ENCODE peak calls at places on chromosome X, in four cellular contexts. K, S, U and C are unnamed samples.
A peak's percentile ranks its signal among the peaks of the same experiment; 100 is the strongest.

GRCh38 chrX:14032383-14032782 is 2.7 kb upstream of the GEMIN8 start:
- DNase-seq in K (no peak), S (peak; percentile 51), U (no peak), C (no peak)

GRCh38 chrX:138914751-138915150 is 203.2 kb upstream of the FGF13 start:
- DNase-seq in K (no peak), S (no peak), U (no peak), C (no peak)

GRCh38 chrX:15033909-15034308 is 160.7 kb downstream of the MOSPD2 start:
- DNase-seq in K (no peak), S (no peak), U (no peak), C (no peak)

GRCh38 chrX:129961180-129962083 is 21.0 kb upstream of the BCORL1 start:
- DNase-seq in K (peak; percentile 66), S (peak; percentile 53), U (peak; percentile 12), C (peak; percentile 81)

GRCh38 chrX:69161786-69162349 is 3.4 kb downstream of the PJA1 start:
- DNase-seq in K (no peak), S (no peak), U (no peak), C (no peak)

GRCh38 chrX:105307762-105308161 is 87.3 kb upstream of the TEX13A start:
- DNase-seq in K (no peak), S (no peak), U (no peak), C (no peak)

GRCh38 chrX:119523664-119524184 is 41.5 kb downstream of the STEEP1 start:
- DNase-seq in K (no peak), S (no peak), U (no peak), C (no peak)

GRCh38 chrX:130330706-130331105 is 9.0 kb upstream of the SLC25A14 start:
- DNase-seq in K (peak; percentile 50), S (peak; percentile 46), U (peak; percentile 64), C (no peak)

GRCh38 chrX:154374361-154375155 is at the start of gene FLNA:
- DNase-seq in K (peak; percentile 79), S (no peak), U (no peak), C (peak; percentile 82)

GRCh38 chrX:42531431-42531830 is 246.5 kb downstream of the PPP1R2C start:
- DNase-seq in K (no peak), S (no peak), U (no peak), C (no peak)

GRCh38 chrX:7019555-7019954 is 128.0 kb upstream of the STS start:
- DNase-seq in K (no peak), S (no peak), U (no peak), C (no peak)

GRCh38 chrX:120315776-120316175 is 4.5 kb upstream of the TMEM255A start:
- DNase-seq in K (no peak), S (no peak), U (no peak), C (no peak)

GRCh38 chrX:6644411-6644810 is 109.5 kb upstream of the VCX3A start:
- DNase-seq in K (no peak), S (no peak), U (no peak), C (no peak)

GRCh38 chrX:79107891-79108718 is 36.4 kb upstream of the GPR174 start:
- DNase-seq in K (no peak), S (no peak), U (no peak), C (no peak)

GRCh38 chrX:134764202-134764785 is 106.0 kb upstream of the PLAC1 start:
- DNase-seq in K (no peak), S (no peak), U (peak; percentile 57), C (no peak)

GRCh38 chrX:130015181-130015580 is 32.7 kb downstream of the BCORL1 start:
- DNase-seq in K (no peak), S (no peak), U (no peak), C (no peak)

GRCh38 chrX:65582450-65583082 is 48.0 kb upstream of the LAS1L start:
- DNase-seq in K (no peak), S (no peak), U (no peak), C (no peak)

GRCh38 chrX:53036149-53036548 is 12.4 kb upstream of the GPR173 start:
- DNase-seq in K (no peak), S (no peak), U (no peak), C (no peak)

GRCh38 chrX:49879656-49880277 is 483 bp downstream of the USP27X start:
- DNase-seq in K (no peak), S (no peak), U (no peak), C (no peak)

GRCh38 chrX:97984641-97985040 is 1100.9 kb downstream of the RPA4 start:
- DNase-seq in K (no peak), S (no peak), U (no peak), C (no peak)

GRCh38 chrX:119573840-119574393 is 446 bp upstream of the UBE2A start:
- DNase-seq in K (peak; percentile 65), S (peak; percentile 59), U (peak; percentile 15), C (peak; percentile 72)

GRCh38 chrX:51894697-51895336 is 1.4 kb downstream of the MAGED1 start:
- DNase-seq in K (no peak), S (peak; percentile 50), U (no peak), C (peak; percentile 65)

GRCh38 chrX:43953218-43953617 is 20.0 kb downstream of the NDP start:
- DNase-seq in K (no peak), S (no peak), U (no peak), C (no peak)

GRCh38 chrX:12805333-12805732 is 14.1 kb downstream of the PRPS2 start:
- DNase-seq in K (no peak), S (no peak), U (no peak), C (no peak)

GRCh38 chrX:49230500-49231232 is 2.5 kb downstream of the CACNA1F start:
- DNase-seq in K (peak; percentile 83), S (peak; percentile 37), U (no peak), C (peak; percentile 79)

GRCh38 chrX:132568291-132568690 is 79.5 kb upstream of the MBNL3 start:
- DNase-seq in K (no peak), S (no peak), U (no peak), C (no peak)

GRCh38 chrX:43002526-43003203 is 224.7 kb upstream of the PPP1R2C start:
- DNase-seq in K (no peak), S (no peak), U (no peak), C (no peak)

GRCh38 chrX:136162827-136163427 is 15.6 kb downstream of the FHL1 start:
- DNase-seq in K (peak; percentile 65), S (peak; percentile 51), U (peak; percentile 23), C (peak; percentile 83)

GRCh38 chrX:21943460-21944135 is 3.1 kb downstream of the SMS start:
- DNase-seq in K (no peak), S (no peak), U (peak; percentile 64), C (no peak)

GRCh38 chrX:118423558-118423957 is 72.1 kb upstream of the DOCK11 start:
- DNase-seq in K (no peak), S (no peak), U (no peak), C (no peak)

GRCh38 chrX:14948701-14949100 is 75.5 kb downstream of the MOSPD2 start:
- DNase-seq in K (no peak), S (no peak), U (no peak), C (no peak)

GRCh38 chrX:48786341-48786800 is at the start of gene GATA1:
- DNase-seq in K (no peak), S (no peak), U (no peak), C (no peak)

GRCh38 chrX:126658447-126658846 is 105.8 kb upstream of the DCAF12L1 start:
- DNase-seq in K (no peak), S (no peak), U (no peak), C (no peak)

GRCh38 chrX:136816970-136817369 is 36.2 kb upstream of the ARHGEF6 start:
- DNase-seq in K (no peak), S (no peak), U (no peak), C (no peak)

GRCh38 chrX:41946973-41947612 is 23.7 kb upstream of the CASK start:
- DNase-seq in K (no peak), S (no peak), U (no peak), C (no peak)

GRCh38 chrX:40402771-40403533 is 177.8 kb upstream of the ATP6AP2 start:
- DNase-seq in K (peak; percentile 59), S (peak; percentile 78), U (no peak), C (peak; percentile 64)
- H3K27me3 ChIP-seq in K (no peaks in the 10 kb centered on the region), S (no peaks in the 10 kb centered on the region), U (no peaks in the 10 kb centered on the region), C (no peaks in the 10 kb centered on the region)

GRCh38 chrX:57286507-57287251 is at the start of gene FAAH2:
- DNase-seq in K (no peak), S (peak; percentile 26), U (peak; percentile 90), C (no peak)

GRCh38 chrX:57285001-57285400 is 1.5 kb upstream of the FAAH2 start:
- DNase-seq in K (no peak), S (no peak), U (no peak), C (no peak)

GRCh38 chrX:57282568-57282967 is 3.9 kb upstream of the FAAH2 start:
- DNase-seq in K (no peak), S (no peak), U (no peak), C (no peak)
- H3K27ac ChIP-seq in K (no peak overlapping the region), S (no peak overlapping the region), U (no peak overlapping the region), C (no peak overlapping the region)

GRCh38 chrX:140092121-140092520 is 126.8 kb upstream of the CXorf66 start:
- DNase-seq in K (no peak), S (peak; percentile 8), U (no peak), C (no peak)

GRCh38 chrX:140088438-140088837 is 123.1 kb upstream of the CXorf66 start:
- DNase-seq in K (no peak), S (no peak), U (no peak), C (no peak)

GRCh38 chrX:140090800-140091275 is 125.5 kb upstream of the CXorf66 start:
- DNase-seq in K (no peak), S (peak; percentile 9), U (no peak), C (no peak)

GRCh38 chrX:140087865-140088264 is 122.5 kb upstream of the CXorf66 start:
- DNase-seq in K (no peak), S (no peak), U (no peak), C (no peak)

DNA sequence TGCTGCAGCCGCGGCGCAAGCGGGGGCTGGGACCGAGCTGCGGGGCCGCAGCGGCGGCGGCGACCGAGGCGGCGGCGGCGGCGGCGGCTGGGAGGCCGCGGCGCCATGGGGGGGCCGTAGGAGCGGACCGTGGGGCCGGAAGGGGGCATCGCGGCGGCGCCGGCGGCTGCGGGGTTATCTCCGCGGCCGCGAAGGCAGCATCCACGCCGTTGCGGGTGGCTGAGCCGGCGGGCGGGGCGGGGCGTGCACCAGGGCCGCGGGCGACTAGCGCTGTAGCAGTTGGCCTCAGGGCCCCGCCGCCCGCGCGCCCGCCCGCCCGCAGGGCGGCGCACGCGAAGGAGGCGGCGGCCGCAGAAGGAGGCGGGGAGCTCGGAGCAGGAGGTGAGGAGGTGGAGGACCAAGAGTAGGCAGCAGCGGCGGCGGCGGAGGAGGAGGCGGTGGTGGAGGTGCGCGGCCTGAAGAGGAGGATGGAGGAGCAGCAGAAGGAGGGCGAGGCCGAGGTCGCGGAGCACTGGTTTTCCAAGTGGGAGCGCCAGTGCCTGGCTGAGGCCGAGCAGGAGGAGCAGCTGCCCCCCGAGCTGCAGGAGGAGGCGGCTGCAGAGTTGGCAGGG is 126.1 kb upstream of the CXorf66 start:
- DNase-seq in K (no peak), S (peak; percentile 56), U (no peak), C (peak; percentile 66)
- H3K4me3 ChIP-seq in K (peak overlapping the region; percentile 15), S (peak overlapping the region; percentile 53), U (no peak overlapping the region), C (peak overlapping the region; percentile 46)

GRCh38 chrX:103571121-103571520 is 14.2 kb upstream of the TCEAL4 start:
- DNase-seq in K (no peak), S (no peak), U (no peak), C (no peak)
- H3K27me3 ChIP-seq in K (no peaks in the 10 kb centered on the region), S (no peaks in the 10 kb centered on the region), U (no peaks in the 10 kb centered on the region), C (no peaks in the 10 kb centered on the region)